ENCODE peak calls at places on chromosomes 2 and 18, in nine cellular contexts. T, N, O, I, L, X, D, G and S are unnamed samples.

GRCh38 chr2:237298323-237299118 is 115.4 kb downstream of the COL6A3 start:
- DNase-seq in T (no peak), N (no peak), O (no peak), I (no peak), L (no peak), X (no peak), D (peak; percentile 62), G (no peak), S (no peak)

GRCh38 chr2:96267159-96267971 is 1.3 kb downstream of the CIAO1 start:
- DNase-seq in T (no peak), N (no peak), O (no peak), I (peak; percentile 86), L (no peak), X (peak; percentile 62), D (peak; percentile 66), G (no peak), S (peak; percentile 31)

GRCh38 chr2:101223814-101224231 is 28.9 kb upstream of the CNOT11 start:
- DNase-seq in T (no peak), N (no peak), O (peak; percentile 97), I (no peak), L (no peak), X (no peak), D (no peak), G (no peak), S (peak; percentile 41)

GRCh38 chr18:78605255-78605654 is 374.4 kb upstream of the SALL3 start:
- DNase-seq in T (no peak), N (no peak), O (no peak), I (peak; percentile 10), L (no peak), X (no peak), D (no peak), G (no peak), S (no peak)

GRCh38 chr2:16559263-16559662 is 106.4 kb downstream of the CYRIA start:
- DNase-seq in T (no peak), N (no peak), O (no peak), I (no peak), L (no peak), X (no peak), D (no peak), G (no peak), S (no peak)

GRCh38 chr2:39665811-39666488 is at the start of gene TMEM178A:
- DNase-seq in T (no peak), N (no peak), O (no peak), I (peak; percentile 81), L (peak; percentile 15), X (peak; percentile 64), D (peak; percentile 47), G (no peak), S (no peak)

GRCh38 chr2:36376319-36376765 is 20.8 kb downstream of the CRIM1 start:
- DNase-seq in T (no peak), N (peak; percentile 87), O (no peak), I (no peak), L (peak; percentile 77), X (no peak), D (peak; percentile 70), G (no peak), S (no peak)

GRCh38 chr2:157194097-157194688 is 63.3 kb upstream of the GALNT5 start:
- DNase-seq in T (peak; percentile 67), N (no peak), O (no peak), I (no peak), L (no peak), X (peak; percentile 60), D (no peak), G (no peak), S (peak; percentile 54)

GRCh38 chr2:9778012-9778411 is 65.3 kb upstream of the TAF1B start:
- DNase-seq in T (no peak), N (peak; percentile 56), O (no peak), I (peak; percentile 77), L (no peak), X (no peak), D (peak; percentile 52), G (no peak), S (no peak)

GRCh38 chr2:212905640-212906201 is 245.7 kb downstream of the IKZF2 start:
- DNase-seq in T (peak; percentile 35), N (no peak), O (no peak), I (no peak), L (no peak), X (peak; percentile 53), D (no peak), G (no peak), S (no peak)

GRCh38 chr18:9055185-9055584 is 47.3 kb upstream of the NDUFV2 start:
- DNase-seq in T (no peak), N (no peak), O (no peak), I (no peak), L (no peak), X (no peak), D (no peak), G (no peak), S (no peak)

GRCh38 chr18:25062720-25063119 is 289.2 kb downstream of the ZNF521 start:
- DNase-seq in T (no peak), N (no peak), O (no peak), I (no peak), L (no peak), X (no peak), D (no peak), G (no peak), S (no peak)

GRCh38 chr18:25262920-25263319 is 89.0 kb downstream of the ZNF521 start:
- DNase-seq in T (no peak), N (no peak), O (no peak), I (no peak), L (no peak), X (no peak), D (no peak), G (no peak), S (no peak)

GRCh38 chr2:66843856-66844255 is 408.9 kb downstream of the MEIS1 start:
- DNase-seq in T (no peak), N (no peak), O (no peak), I (no peak), L (no peak), X (no peak), D (no peak), G (no peak), S (no peak)

GRCh38 chr2:19126281-19126680 is 232.1 kb downstream of the OSR1 start:
- DNase-seq in T (no peak), N (no peak), O (no peak), I (no peak), L (no peak), X (no peak), D (no peak), G (no peak), S (no peak)

GRCh38 chr2:19125876-19126275 is 232.5 kb downstream of the OSR1 start:
- DNase-seq in T (no peak), N (no peak), O (no peak), I (no peak), L (no peak), X (no peak), D (no peak), G (no peak), S (no peak)

GRCh38 chr2:19122220-19122619 is 236.2 kb downstream of the OSR1 start:
- DNase-seq in T (no peak), N (no peak), O (no peak), I (no peak), L (no peak), X (no peak), D (no peak), G (no peak), S (no peak)

GRCh38 chr2:19123556-19123955 is 234.9 kb downstream of the OSR1 start:
- DNase-seq in T (no peak), N (no peak), O (no peak), I (no peak), L (no peak), X (no peak), D (no peak), G (no peak), S (no peak)

DNA sequence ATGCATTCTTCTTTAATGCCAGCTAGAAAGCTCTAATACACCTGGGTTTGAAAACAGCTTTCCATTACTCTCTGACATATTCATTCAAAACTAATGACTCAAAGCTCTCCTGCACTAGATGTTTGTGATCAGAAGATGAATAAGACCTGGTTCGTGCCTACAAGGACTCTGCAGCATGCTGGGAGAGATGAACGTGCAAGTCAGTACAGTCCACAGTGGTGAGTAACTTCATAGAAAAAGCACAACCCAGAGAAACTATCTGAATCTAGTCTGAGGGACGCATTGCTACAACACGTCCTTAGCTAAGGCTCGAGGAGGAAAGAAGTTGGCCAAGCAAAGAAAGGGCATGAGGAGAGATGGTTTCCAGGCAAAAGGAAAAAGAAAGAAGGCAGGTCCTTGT is 234.3 kb downstream of the OSR1 start:
- DNase-seq in T (peak; percentile 93), N (no peak), O (no peak), I (no peak), L (no peak), X (no peak), D (no peak), G (no peak), S (no peak)
- H3K36me3 ChIP-seq in T (no peaks in the 10 kb centered on the region), N (no peaks in the 10 kb centered on the region), O (no peaks in the 10 kb centered on the region), I (no peaks in the 10 kb centered on the region), L (no peaks in the 10 kb centered on the region), X (no peaks in the 10 kb centered on the region), D (no peaks in the 10 kb centered on the region), G (no peaks in the 10 kb centered on the region), S (no peaks in the 10 kb centered on the region)

GRCh38 chr2:240717681-240718581 is 26.3 kb downstream of the AQP12A start:
- DNase-seq in T (no peak), N (no peak), O (no peak), I (no peak), L (no peak), X (no peak), D (no peak), G (no peak), S (no peak)
- H3K36me3 ChIP-seq in T (no peaks in the 10 kb centered on the region), N (no peaks in the 10 kb centered on the region), O (no peaks in the 10 kb centered on the region), I (no peaks in the 10 kb centered on the region), L (no peaks in the 10 kb centered on the region), X (no peaks in the 10 kb centered on the region), D (no peaks in the 10 kb centered on the region), G (no peaks in the 10 kb centered on the region), S (no peaks in the 10 kb centered on the region)

GRCh38 chr2:215427585-215427984 is 8.3 kb downstream of the FN1 start:
- DNase-seq in T (no peak), N (no peak), O (no peak), I (no peak), L (no peak), X (no peak), D (no peak), G (no peak), S (no peak)
- H3K36me3 ChIP-seq in T (peaks cover 98% of the 10 kb centered on the region), N (peaks cover 62% of the 10 kb centered on the region), O (no peaks in the 10 kb centered on the region), I (peaks cover 93% of the 10 kb centered on the region), L (peaks cover 67% of the 10 kb centered on the region), X (no peaks in the 10 kb centered on the region), D (peaks cover 62% of the 10 kb centered on the region), G (no peaks in the 10 kb centered on the region), S (no peaks in the 10 kb centered on the region)

GRCh38 chr2:241751152-241751551 is 16.7 kb downstream of the D2HGDH start:
- DNase-seq in T (no peak), N (no peak), O (no peak), I (no peak), L (no peak), X (no peak), D (no peak), G (no peak), S (no peak)

GRCh38 chr2:241751776-241752175 is 17.3 kb downstream of the D2HGDH start:
- DNase-seq in T (no peak), N (no peak), O (no peak), I (no peak), L (no peak), X (no peak), D (no peak), G (no peak), S (no peak)

GRCh38 chr2:241752689-241753276 is 18.4 kb downstream of the D2HGDH start:
- DNase-seq in T (no peak), N (no peak), O (no peak), I (no peak), L (no peak), X (no peak), D (no peak), G (no peak), S (no peak)

GRCh38 chr2:241753493-241753892 is 19.1 kb downstream of the D2HGDH start:
- DNase-seq in T (no peak), N (no peak), O (no peak), I (no peak), L (no peak), X (no peak), D (no peak), G (no peak), S (no peak)

GRCh38 chr2:241752253-241752652 is 17.8 kb downstream of the D2HGDH start:
- DNase-seq in T (no peak), N (no peak), O (no peak), I (no peak), L (no peak), X (no peak), D (no peak), G (no peak), S (no peak)
- H3K36me3 ChIP-seq in T (peaks cover 5% of the 10 kb centered on the region), N (peaks cover 60% of the 10 kb centered on the region), O (peaks cover 7% of the 10 kb centered on the region), I (no peaks in the 10 kb centered on the region), L (peaks cover 30% of the 10 kb centered on the region), X (no peaks in the 10 kb centered on the region), D (peaks cover 50% of the 10 kb centered on the region), G (peaks cover 25% of the 10 kb centered on the region), S (peaks cover 9% of the 10 kb centered on the region)